ENCODE peak calls at places on chromosome 1, in eight cellular contexts. U is activated CD8-positive, alpha-beta memory T cell treated with anti-CD3 and anti-CD28 coated beads for 1 hour; H is stimulated activated CD4-positive, alpha-beta T cell treated with anti-CD3 and anti-CD28 coated beads, Interleukin-15, amount 100 ng/mL, for 24 hours; B is AG08396; C is KG1; O is PC-9; F is head of caudate nucleus; X is Calu3. L is an unnamed sample.

GRCh38 chr1:39392851-39393573 is 98.4 kb upstream of the BMP8A start:
- DNase-seq in U (no peak), H (no peak), B (no peak), C (no peak), O (no peak), F (no peak), X (no peak), L (no peak)

GRCh38 chr1:221887091-221887746 is 145.3 kb upstream of the DUSP10 start:
- DNase-seq in U (no peak), H (peak; percentile 6), B (peak; percentile 77), C (no peak), O (peak; percentile 97), F (no peak), X (peak; percentile 91), L (peak; percentile 93)

GRCh38 chr1:185917646-185918045 is 183.5 kb downstream of the HMCN1 start:
- DNase-seq in U (no peak), H (no peak), B (peak; percentile 38), C (no peak), O (peak; percentile 18), F (no peak), X (no peak), L (peak; percentile 6)

GRCh38 chr1:211874521-211875347 is 44.2 kb upstream of the LPGAT1 start:
- DNase-seq in U (no peak), H (no peak), B (no peak), C (no peak), O (no peak), F (no peak), X (no peak), L (no peak)

GRCh38 chr1:153881764-153882163 is 41.0 kb downstream of the GATAD2B start:
- DNase-seq in U (no peak), H (no peak), B (peak; percentile 45), C (no peak), O (no peak), F (no peak), X (no peak), L (no peak)

GRCh38 chr1:243482237-243483022 is 226.6 kb downstream of the SDCCAG8 start:
- DNase-seq in U (no peak), H (peak; percentile 26), B (peak; percentile 59), C (no peak), O (peak; percentile 8), F (no peak), X (peak; percentile 31), L (peak; percentile 65)

GRCh38 chr1:24506706-24507422 is 4.2 kb downstream of the RCAN3 start:
- DNase-seq in U (no peak), H (no peak), B (no peak), C (no peak), O (no peak), F (no peak), X (no peak), L (no peak)

GRCh38 chr1:178566187-178566586 is 53.3 kb downstream of the TEX35 start:
- DNase-seq in U (no peak), H (peak; percentile 5), B (no peak), C (no peak), O (no peak), F (no peak), X (no peak), L (no peak)

GRCh38 chr1:154434346-154435075 is 29.4 kb downstream of the IL6R start:
- DNase-seq in U (no peak), H (no peak), B (no peak), C (no peak), O (no peak), F (no peak), X (no peak), L (no peak)

GRCh38 chr1:19675797-19676196 is 11.1 kb downstream of the HTR6 start:
- DNase-seq in U (no peak), H (no peak), B (no peak), C (no peak), O (no peak), F (no peak), X (no peak), L (no peak)

GRCh38 chr1:238465449-238465848 is 574.7 kb upstream of the ZP4 start:
- DNase-seq in U (no peak), H (no peak), B (no peak), C (no peak), O (no peak), F (no peak), X (no peak), L (no peak)

L was measured in RWPE1.